ENCODE peak calls at places on chromosomes 6 and 20, in four cellular contexts. I, F, R and D are unnamed samples.

GRCh38 chr6:42095776-42096541 is 45.6 kb downstream of the TAF8 start:
- DNase-seq in I (no peak), F (no peak), R (no peak), D (no peak)

GRCh38 chr20:58072695-58073671 is 155.5 kb downstream of the ANKRD60 start:
- DNase-seq in I (peak; percentile 57), F (no peak), R (no peak), D (no peak)

GRCh38 chr6:43824741-43825064 is 54.7 kb downstream of the VEGFA start:
- DNase-seq in I (no peak), F (no peak), R (no peak), D (no peak)

GRCh38 chr20:63618291-63618980 is 8.5 kb downstream of the GMEB2 start:
- DNase-seq in I (no peak), F (no peak), R (no peak), D (no peak)

GRCh38 chr6:138007014-138007472 is 100.2 kb downstream of the PERP start:
- DNase-seq in I (no peak), F (peak; percentile 33), R (no peak), D (peak; percentile 17)

GRCh38 chr6:157861814-157862213 is 38.8 kb downstream of the SNX9 start:
- DNase-seq in I (no peak), F (peak; percentile 71), R (no peak), D (no peak)

GRCh38 chr6:81750660-81751387 is 1.7 kb downstream of the TENT5A start:
- DNase-seq in I (no peak), F (peak; percentile 18), R (no peak), D (no peak)

GRCh38 chr6:137342607-137343186 is 123.5 kb upstream of the IFNGR1 start:
- DNase-seq in I (no peak), F (no peak), R (no peak), D (no peak)

GRCh38 chr20:9177278-9177677 is 108.4 kb downstream of the PLCB4 start:
- DNase-seq in I (no peak), F (no peak), R (no peak), D (no peak)

GRCh38 chr6:91352878-91353277 is 766.0 kb upstream of the MAP3K7 start:
- DNase-seq in I (no peak), F (no peak), R (no peak), D (no peak)

GRCh38 chr6:52497652-52498408 is 77.7 kb downstream of the EFHC1 start:
- DNase-seq in I (peak; percentile 83), F (peak; percentile 58), R (no peak), D (peak; percentile 72)

GRCh38 chr6:136113736-136114173 is 136.4 kb downstream of the MTFR2 start:
- DNase-seq in I (peak; percentile 85), F (peak; percentile 93), R (no peak), D (peak; percentile 26)

GRCh38 chr6:11729083-11729482 is 49.5 kb downstream of the ADTRP start:
- DNase-seq in I (no peak), F (no peak), R (no peak), D (no peak)

GRCh38 chr6:20168668-20169633 is 43.3 kb downstream of the MBOAT1 start:
- DNase-seq in I (peak; percentile 67), F (no peak), R (no peak), D (no peak)

GRCh38 chr20:36845288-36845969 is 30.5 kb upstream of the TLDC2 start:
- DNase-seq in I (no peak), F (no peak), R (no peak), D (no peak)

GRCh38 chr6:52389626-52390360 is 27.8 kb downstream of the PAQR8 start:
- DNase-seq in I (peak; percentile 59), F (peak; percentile 50), R (peak; percentile 79), D (peak; percentile 82)

GRCh38 chr6:24078200-24078599 is 47.8 kb upstream of the NRSN1 start:
- DNase-seq in I (no peak), F (no peak), R (no peak), D (no peak)

GRCh38 chr20:1968958-1969357 is 24.9 kb downstream of the PDYN start:
- DNase-seq in I (no peak), F (no peak), R (no peak), D (no peak)

GRCh38 chr20:24665196-24665595 is 195.8 kb downstream of the SYNDIG1 start:
- DNase-seq in I (no peak), F (no peak), R (no peak), D (peak; percentile 4)

DNA sequence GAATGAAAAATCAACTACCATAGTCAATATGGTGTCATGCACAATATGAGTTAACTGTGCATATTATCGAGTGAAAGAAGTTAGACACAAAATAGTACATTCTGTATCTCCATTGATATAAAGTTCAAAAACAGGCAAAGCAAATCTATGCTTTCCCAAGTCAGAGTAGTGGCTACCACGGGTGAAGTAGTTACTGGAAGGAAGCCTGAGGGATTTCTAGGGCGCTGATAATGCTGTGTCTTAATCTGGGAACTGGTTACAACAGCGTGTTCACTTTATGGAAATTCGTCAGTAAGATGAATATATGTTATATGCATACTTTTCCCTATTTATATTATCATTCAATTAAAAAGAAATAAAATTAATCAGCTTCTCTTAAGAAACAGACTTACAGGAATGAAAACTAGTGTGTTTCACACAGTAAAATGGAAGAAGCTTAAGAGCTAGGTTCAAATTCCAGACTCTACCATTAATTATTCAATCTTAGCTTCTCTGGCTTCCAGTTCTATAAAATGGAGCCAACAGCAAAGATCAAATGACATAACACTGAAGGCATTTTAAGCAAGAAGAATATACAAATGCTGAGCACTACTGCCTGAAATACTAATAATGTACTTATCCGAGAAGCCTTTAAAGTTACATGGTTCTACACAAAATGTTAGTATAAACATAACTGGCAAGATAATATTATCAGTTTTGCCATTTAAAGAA is 19.2 kb downstream of the BACH2 start:
- DNase-seq in I (no peak), F (peak; percentile 20), R (no peak), D (no peak)
- H3K4me1 ChIP-seq in I (no peaks in the 10 kb centered on the region), F (no peaks in the 10 kb centered on the region), R (no peaks in the 10 kb centered on the region), D (no peaks in the 10 kb centered on the region)

GRCh38 chr6:422423-423061 is 31.0 kb downstream of the IRF4 start:
- DNase-seq in I (no peak), F (peak; percentile 97), R (peak; percentile 45), D (no peak)

GRCh38 chr6:423799-424345 is 32.3 kb downstream of the IRF4 start:
- DNase-seq in I (no peak), F (no peak), R (no peak), D (no peak)

GRCh38 chr6:423062-423798 is 31.7 kb downstream of the IRF4 start:
- DNase-seq in I (no peak), F (no peak), R (no peak), D (no peak)

GRCh38 chr6:428047-428608 is 36.6 kb downstream of the IRF4 start:
- DNase-seq in I (no peak), F (no peak), R (no peak), D (no peak)

DNA sequence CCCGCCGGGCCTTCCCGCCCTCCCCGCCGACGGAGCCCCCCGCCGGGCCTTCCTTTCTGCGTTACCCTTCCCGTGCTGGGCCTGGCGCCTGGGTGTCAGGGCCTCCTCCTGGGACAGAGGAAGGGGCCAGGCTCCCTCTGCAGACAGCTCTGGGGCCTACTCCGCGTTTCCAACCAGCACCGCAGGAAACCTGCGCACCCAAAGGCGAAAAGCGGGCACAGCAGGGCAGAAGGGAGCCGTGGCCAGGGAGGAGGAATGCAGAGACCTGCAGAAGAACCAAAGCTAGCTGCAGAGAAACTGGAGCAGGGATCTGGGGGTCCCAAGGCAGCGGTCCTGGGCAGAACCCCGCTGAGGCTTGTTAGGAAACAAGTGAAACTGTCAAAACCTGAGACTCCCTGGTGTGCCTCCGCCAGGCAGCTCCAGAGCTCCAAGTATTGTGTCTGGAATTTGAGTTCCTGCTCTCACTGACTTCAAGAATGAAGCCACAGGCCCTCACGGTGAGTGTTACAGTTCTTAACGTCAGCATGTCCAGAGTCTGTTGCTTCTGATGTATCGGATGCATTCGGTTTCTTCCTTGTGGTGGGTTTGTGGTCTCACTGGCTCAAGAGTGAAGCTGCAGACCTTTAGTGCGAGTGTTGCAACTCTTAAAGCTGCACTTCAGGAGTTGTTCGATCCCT is 33.3 kb downstream of the IRF4 start:
- DNase-seq in I (no peak), F (no peak), R (no peak), D (no peak)
- H3K36me3 ChIP-seq in I (no peaks in the 10 kb centered on the region), F (no peaks in the 10 kb centered on the region), R (no peaks in the 10 kb centered on the region), D (no peaks in the 10 kb centered on the region)

DNA sequence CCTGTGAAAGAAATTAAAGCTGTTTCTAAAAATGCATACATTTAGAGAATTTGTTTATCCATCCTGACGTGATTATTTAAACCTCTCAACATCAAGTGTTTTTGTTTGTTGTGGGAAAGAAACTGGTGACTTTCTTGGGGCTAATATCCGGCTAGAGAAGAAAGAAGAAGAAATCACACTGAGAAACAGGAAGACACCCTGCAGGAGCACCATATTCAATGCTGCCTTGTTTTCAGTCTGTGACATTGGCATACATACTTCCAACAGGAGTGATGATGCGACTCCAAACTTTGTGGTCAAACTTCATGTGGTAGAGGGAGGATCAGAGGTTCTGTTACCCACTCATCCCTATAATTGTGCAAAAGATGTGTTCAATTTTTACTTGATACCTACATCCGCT is 997.6 kb upstream of the CITED2 start:
- DNase-seq in I (no peak), F (no peak), R (no peak), D (no peak)
- H3K27ac ChIP-seq in I (no peak overlapping the region), F (no peak overlapping the region), R (no peak overlapping the region), D (no peak overlapping the region)

DNA sequence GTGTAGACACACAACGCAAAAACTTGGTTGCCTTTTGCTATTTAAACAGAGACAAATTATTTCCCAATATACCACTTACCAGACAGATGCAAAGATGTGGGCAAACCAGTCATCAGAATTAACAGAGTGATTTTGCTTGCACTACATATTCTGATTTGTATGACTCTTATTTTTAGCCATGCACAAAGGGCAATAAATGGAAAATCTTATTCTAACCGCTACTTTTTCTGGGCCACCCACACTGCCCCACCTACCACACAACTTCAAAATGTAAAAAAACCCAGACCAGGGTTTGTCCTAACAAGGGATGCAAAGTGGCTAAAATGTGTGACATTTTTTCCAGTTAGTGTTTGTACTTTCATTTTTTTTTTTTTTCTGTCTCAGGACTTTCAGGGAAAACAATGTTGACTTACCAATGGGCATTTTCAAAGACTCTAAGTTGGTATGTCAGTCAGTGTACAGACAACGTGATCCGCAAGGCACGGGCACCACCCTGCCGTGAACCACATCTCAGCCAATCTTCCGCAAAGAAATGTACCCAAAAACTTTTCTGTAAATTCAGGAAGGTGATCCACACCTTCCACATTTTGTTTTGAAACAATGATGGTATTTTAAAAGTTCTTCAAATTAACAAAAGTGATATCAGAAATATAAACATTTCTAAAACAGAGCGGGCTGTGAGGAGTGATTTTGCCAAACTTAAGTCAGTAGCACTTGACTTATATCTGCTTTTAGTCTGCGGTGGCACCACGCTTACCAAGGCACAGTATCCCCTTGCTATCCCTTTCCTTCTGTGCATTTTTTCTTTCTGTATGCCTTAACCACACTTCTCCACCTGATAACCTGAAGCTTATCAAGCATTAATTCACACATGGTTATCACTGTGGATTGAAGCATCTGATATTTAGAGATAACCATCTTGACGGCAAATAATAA is 185.6 kb downstream of the GJA10 start:
- DNase-seq in I (no peak), F (no peak), R (no peak), D (no peak)
- H3K4me1 ChIP-seq in I (no peaks in the 10 kb centered on the region), F (no peaks in the 10 kb centered on the region), R (no peaks in the 10 kb centered on the region), D (no peaks in the 10 kb centered on the region)

GRCh38 chr20:19995220-19995863 is 21.8 kb upstream of the NAA20 start:
- DNase-seq in I (no peak), F (peak; percentile 64), R (no peak), D (no peak)
- H3K36me3 ChIP-seq in I (peaks cover 56% of the 10 kb centered on the region), F (peaks cover 45% of the 10 kb centered on the region), R (peaks cover 16% of the 10 kb centered on the region), D (peaks cover 8% of the 10 kb centered on the region)